ENCODE peak calls at places on chromosomes 12 and 14, in eight cellular contexts. M is psoas muscle, D is H1, P is Peyer's patch, I is body of pancreas, Y is SJCRH30, S is AG04450, H is hepatocyte. X is an unnamed sample.

GRCh38 chr14:73478684-73479083 is 12.0 kb upstream of the RIOX1 start:
- DNase-seq in S (no peak), D (no peak), Y (no peak), H (no peak), P (no peak), M (no peak), I (no peak), X (no peak)

GRCh38 chr12:30599631-30600030 is 96.0 kb downstream of the IPO8 start:
- DNase-seq in S (peak), M (no peak), H (peak), I (no peak), Y (peak), P (no peak), D (no peak), X (no peak)

GRCh38 chr12:107635139-107635538 is 50.5 kb upstream of the PWP1 start:
- DNase-seq in I (no peak), P (no peak), S (no peak), M (no peak), Y (no peak), H (no peak), D (peak), X (no peak)

GRCh38 chr12:953776-954175 is 4.3 kb upstream of the RAD52 start:
- DNase-seq in Y (no peak), P (no peak), M (no peak), H (no peak), D (no peak), I (no peak), S (no peak), X (no peak)

GRCh38 chr14:20472566-20473206 is 3.5 kb downstream of the PNP start:
- DNase-seq in H (no peak), M (no peak), D (no peak), P (no peak), I (no peak), Y (no peak), S (no peak), X (no peak)

GRCh38 chr14:49767473-49768300 is at the start of gene KLHDC2:
- DNase-seq in M (peak), D (peak), H (peak), S (peak), I (peak), P (peak), Y (peak), X (peak)

GRCh38 chr14:66568220-66568619 is 60.3 kb downstream of the GPHN start:
- DNase-seq in H (no peak), S (no peak), M (no peak), D (no peak), I (no peak), Y (no peak), P (no peak), X (no peak)

GRCh38 chr12:62292761-62293446 is 32.7 kb downstream of the USP15 start:
- DNase-seq in D (no peak), I (no peak), M (no peak), S (no peak), H (no peak), P (no peak), Y (no peak), X (no peak)

GRCh38 chr12:105820407-105821140 is 318.2 kb downstream of the NUAK1 start:
- DNase-seq in H (no peak), S (no peak), P (no peak), M (peak), Y (no peak), I (peak), D (no peak), X (no peak)

GRCh38 chr12:3658327-3659163 is 94.4 kb downstream of the CRACR2A start:
- DNase-seq in P (no peak), S (no peak), M (no peak), Y (peak), I (peak), D (peak), H (peak), X (no peak)

GRCh38 chr12:94099191-94099983 is 49.0 kb upstream of the PLXNC1 start:
- DNase-seq in P (peak), M (no peak), I (no peak), D (no peak), Y (peak), S (peak), H (no peak), X (no peak)

GRCh38 chr12:98232753-98233385 is 282.5 kb upstream of the TMPO start:
- DNase-seq in M (no peak), H (no peak), Y (no peak), S (no peak), I (no peak), D (no peak), P (no peak), X (no peak)

GRCh38 chr14:22845103-22845394 is 8.7 kb downstream of the MMP14 start:
- DNase-seq in S (no peak), Y (no peak), I (no peak), P (no peak), H (no peak), D (no peak), M (no peak), X (no peak)
- H3K27ac ChIP-seq in S (peak), Y (no peak), I (no peak), P (no peak), H (no peak), D (no peak), M (no peak), X (no peak)

DNA sequence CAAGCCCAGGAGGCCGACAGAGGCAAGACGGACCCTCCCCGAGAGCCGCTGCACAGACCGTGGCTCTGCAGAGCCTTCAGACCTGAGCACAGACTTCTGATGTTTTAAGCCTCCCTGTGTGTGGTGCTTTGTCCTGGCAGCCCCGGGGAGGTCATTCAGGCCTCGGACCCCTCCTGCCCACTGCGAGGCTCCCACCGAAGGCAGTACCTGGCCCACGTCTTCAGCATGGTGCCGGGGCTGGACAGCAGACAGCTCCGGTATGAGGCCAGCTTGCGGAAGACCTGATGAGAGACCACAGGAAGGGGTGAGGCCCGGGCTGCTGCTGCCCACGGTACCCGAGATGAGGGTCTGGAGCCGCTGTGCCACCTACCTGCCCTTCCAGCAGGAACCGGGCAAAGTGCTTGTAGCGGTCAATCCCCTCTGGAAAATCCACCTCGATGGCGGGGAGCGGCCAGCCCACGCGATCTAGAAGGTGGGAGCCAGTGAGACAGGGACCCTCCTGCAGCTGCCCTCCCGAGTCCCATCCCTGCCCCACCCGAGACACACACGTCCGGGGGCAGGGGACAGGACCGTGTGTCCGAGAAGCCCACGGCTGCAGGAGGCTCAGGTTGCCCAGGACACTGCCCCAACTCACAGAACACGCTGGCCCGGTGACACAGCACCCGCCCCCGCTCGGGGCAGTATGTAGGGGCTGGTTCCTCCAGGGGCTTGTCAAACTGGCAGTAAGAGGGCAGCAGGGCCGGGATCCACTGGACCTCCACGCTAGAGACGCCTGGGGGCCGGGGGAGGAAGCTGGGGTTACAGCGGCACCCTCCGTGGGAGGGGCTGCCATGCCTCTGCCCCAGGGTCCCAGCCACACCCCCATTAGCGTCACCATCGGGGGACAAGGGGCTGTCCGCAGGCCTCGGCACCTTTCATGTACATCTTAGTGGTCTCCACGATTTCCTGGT is 35.6 kb upstream of the UBC start:
- DNase-seq in D (no peak), P (no peak), M (peak), S (no peak), H (no peak), I (no peak), Y (no peak), X (no peak)
- H3K27ac ChIP-seq in D (no peak), P (no peak), M (no peak), S (no peak), H (no peak), I (no peak), Y (no peak), X (no peak)

GRCh38 chr12:65454115-65454823 is 175.8 kb downstream of the MSRB3 start:
- DNase-seq in M (no peak), S (no peak), H (no peak), D (no peak), I (no peak), P (no peak), Y (no peak), X (no peak)

GRCh38 chr12:65446901-65447300 is 168.4 kb downstream of the MSRB3 start:
- DNase-seq in I (no peak), S (no peak), D (no peak), H (no peak), P (no peak), M (no peak), Y (no peak), X (no peak)

GRCh38 chr12:65449400-65449799 is 170.9 kb downstream of the MSRB3 start:
- DNase-seq in P (no peak), Y (no peak), H (no peak), I (no peak), S (no peak), D (no peak), M (no peak), X (no peak)

DNA sequence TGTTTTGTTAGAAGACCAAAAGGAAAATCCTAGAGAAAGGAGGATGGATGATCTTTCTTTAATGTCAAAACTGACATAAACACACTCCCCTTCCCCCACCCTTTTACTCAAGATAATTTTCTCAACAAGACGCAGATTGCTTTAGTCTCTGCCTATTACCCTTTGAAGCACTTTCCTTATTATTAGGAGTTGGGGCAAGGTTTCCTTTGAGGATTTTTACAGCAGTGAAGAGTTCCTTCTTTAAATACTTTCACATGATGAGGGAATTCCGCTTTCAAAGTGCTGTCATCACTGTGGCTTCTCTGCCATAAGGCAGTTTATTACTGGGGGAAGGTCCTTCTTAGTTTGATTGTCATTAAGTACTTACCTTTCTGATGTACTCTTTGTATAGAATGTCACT is 172.1 kb downstream of the MSRB3 start:
- DNase-seq in M (no peak), Y (no peak), H (no peak), S (no peak), D (no peak), P (no peak), I (no peak), X (no peak)
- H3K27ac ChIP-seq in M (no peak), Y (no peak), H (no peak), S (no peak), D (no peak), P (no peak), I (no peak), X (no peak)

GRCh38 chr12:132886529-132887477 is 602 bp downstream of the CHFR start:
- DNase-seq in I (peak), H (peak), M (no peak), D (no peak), S (no peak), Y (peak), P (no peak), X (no peak)
- H3K27ac ChIP-seq in I (peak), H (peak), M (peak), D (no peak), S (no peak), Y (no peak), P (peak), X (peak)

GRCh38 chr12:58886474-58886873 is 33.8 kb downstream of the LRIG3 start:
- DNase-seq in M (no peak), Y (no peak), P (no peak), D (no peak), H (no peak), I (no peak), S (no peak), X (no peak)

GRCh38 chr12:58882796-58883195 is 37.5 kb downstream of the LRIG3 start:
- DNase-seq in P (no peak), D (no peak), Y (no peak), I (no peak), H (no peak), M (no peak), S (no peak), X (no peak)

GRCh38 chr12:58883576-58884334 is 36.5 kb downstream of the LRIG3 start:
- DNase-seq in H (no peak), M (no peak), Y (no peak), D (no peak), P (no peak), I (no peak), S (no peak), X (no peak)

GRCh38 chr12:58887071-58887470 is 33.2 kb downstream of the LRIG3 start:
- DNase-seq in M (no peak), D (no peak), S (no peak), P (no peak), I (no peak), H (no peak), Y (no peak), X (no peak)

GRCh38 chr12:58884916-58885315 is 35.4 kb downstream of the LRIG3 start:
- DNase-seq in P (no peak), D (no peak), S (no peak), H (no peak), I (no peak), Y (no peak), M (no peak), X (no peak)
- H3K27ac ChIP-seq in P (no peak), D (no peak), S (no peak), H (no peak), I (no peak), Y (no peak), M (no peak), X (no peak)

X was measured in substantia nigra.